ENCODE peak calls at places on chromosomes 6 and 20, in five cellular contexts. O is left ventricle myocardium inferior, Z is GM23248, Y is HCT116, T is ovary. H is an unnamed sample.

GRCh38 chr6:34439442-34439841 is 13.6 kb upstream of the RPS10 start:
- DNase-seq in T (no peak), Y (no peak), O (no peak), Z (no peak), H (no peak)

GRCh38 chr20:57592263-57593092 is 27.7 kb downstream of the ZBP1 start:
- DNase-seq in O (no peak), Z (no peak), Y (no peak), T (no peak), H (no peak)

GRCh38 chr6:149929422-149929821 is 6.5 kb upstream of the RAET1G start:
- DNase-seq in Y (no peak), O (no peak), T (no peak), Z (peak; percentile 39), H (no peak)

GRCh38 chr6:32819729-32820128 is 2.9 kb upstream of the HLA-DOB start:
- DNase-seq in Y (peak; percentile 16), Z (peak; percentile 88), T (no peak), O (no peak), H (peak; percentile 93)

GRCh38 chr6:27059621-27060425 is 187.7 kb upstream of the PRSS16 start:
- DNase-seq in Y (no peak), Z (no peak), T (no peak), O (no peak), H (no peak)

GRCh38 chr6:6686748-6687601 is 98.5 kb downstream of the LY86 start:
- DNase-seq in Z (peak; percentile 42), T (peak; percentile 86), Y (peak; percentile 93), O (peak; percentile 94), H (peak; percentile 78)

GRCh38 chr6:32191696-32192607 is 491 bp downstream of the GPSM3 start:
- DNase-seq in Z (no peak), Y (no peak), O (no peak), T (peak; percentile 47), H (no peak)

GRCh38 chr6:43120938-43121913 is 45.1 kb downstream of the PTK7 start:
- DNase-seq in Z (peak; percentile 99), Y (peak; percentile 44), T (peak; percentile 92), O (peak; percentile 56), H (peak; percentile 98)

GRCh38 chr20:3901028-3901746 is 12.0 kb downstream of the PANK2 start:
- DNase-seq in T (no peak), Y (no peak), Z (peak; percentile 45), O (no peak), H (no peak)

DNA sequence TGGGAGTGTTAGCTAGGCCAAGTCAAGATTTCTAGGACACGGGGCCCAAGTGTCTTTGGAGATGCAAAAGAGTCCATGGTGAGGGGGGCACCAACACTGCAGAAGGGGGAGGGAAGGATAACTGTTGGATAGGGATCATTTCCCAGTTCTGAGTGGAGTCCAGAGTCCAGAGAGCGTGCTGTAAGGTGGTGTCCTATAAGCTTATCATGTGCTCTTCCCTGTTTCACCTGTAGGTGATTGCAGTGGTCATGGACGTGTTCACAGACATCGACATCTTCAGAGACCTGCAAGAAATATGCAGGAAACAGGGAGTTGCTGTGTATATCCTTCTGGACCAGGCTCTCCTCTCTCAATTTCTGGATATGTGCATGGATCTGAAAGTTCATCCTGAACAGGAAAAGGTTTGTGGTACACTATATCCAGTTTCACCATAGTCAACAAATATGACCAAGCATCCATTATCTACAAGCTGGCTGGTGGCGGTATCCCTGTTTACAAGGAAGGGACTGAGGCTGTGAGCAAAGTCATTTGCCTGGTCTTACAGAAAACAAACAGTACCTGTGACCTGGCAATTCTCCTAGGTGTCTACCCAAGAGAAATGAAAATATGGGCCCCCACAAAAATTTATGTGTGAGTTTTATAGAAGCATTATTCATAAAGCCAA is 15.6 kb downstream of the FAM83D start:
- DNase-seq in O (no peak), T (no peak), Y (no peak), Z (no peak), H (no peak)
- H3K36me3 ChIP-seq in O (no peaks in the 10 kb centered on the region), T (no peaks in the 10 kb centered on the region), Y (peaks cover 38% of the 10 kb centered on the region), Z (no peaks in the 10 kb centered on the region), H (no peaks in the 10 kb centered on the region)

GRCh38 chr20:25081065-25081729 is 744 bp downstream of the VSX1 start:
- DNase-seq in Y (no peak), Z (peak; percentile 30), T (no peak), O (no peak), H (no peak)

GRCh38 chr20:25083773-25084615 is 2.1 kb upstream of the VSX1 start:
- DNase-seq in Z (no peak), T (no peak), O (no peak), Y (no peak), H (no peak)

GRCh38 chr20:25081730-25082497 is at the start of gene VSX1:
- DNase-seq in Y (no peak), T (no peak), Z (no peak), O (no peak), H (no peak)

GRCh38 chr20:25083141-25083772 is 1.3 kb upstream of the VSX1 start:
- DNase-seq in T (no peak), O (no peak), Y (no peak), Z (no peak), H (no peak)

DNA sequence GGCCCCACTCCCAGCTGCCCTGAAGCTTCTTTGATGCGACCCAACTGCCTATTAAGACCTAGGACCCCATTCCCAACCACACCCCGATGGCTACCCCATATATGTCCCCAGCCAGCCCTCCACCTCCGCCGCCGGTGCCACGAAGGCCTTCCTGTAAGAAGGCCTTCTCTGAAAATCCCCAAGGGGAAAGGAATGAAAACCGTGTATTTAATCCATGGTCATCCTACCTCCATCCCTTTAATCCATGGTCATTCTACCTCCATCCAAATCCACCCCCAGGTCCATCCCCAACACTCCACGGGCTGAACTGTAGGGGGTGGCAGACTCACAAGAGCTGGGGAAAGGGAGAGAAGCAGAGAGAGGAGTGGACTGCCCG is 545 bp upstream of the VSX1 start:
- DNase-seq in T (no peak), Z (no peak), O (no peak), Y (no peak), H (no peak)
- H3K27me3 ChIP-seq in T (no peaks in the 10 kb centered on the region), Z (peaks cover 88% of the 10 kb centered on the region), O (peaks cover 100% of the 10 kb centered on the region), Y (peaks cover 17% of the 10 kb centered on the region), H (peaks cover 81% of the 10 kb centered on the region)

GRCh38 chr6:156820089-156820798 is 43.1 kb downstream of the ARID1B start:
- DNase-seq in T (no peak), Z (no peak), O (no peak), Y (no peak), H (no peak)

GRCh38 chr6:156814036-156814581 is 36.9 kb downstream of the ARID1B start:
- DNase-seq in T (no peak), O (no peak), Z (no peak), Y (no peak), H (no peak)

GRCh38 chr6:156821707-156822106 is 44.5 kb downstream of the ARID1B start:
- DNase-seq in O (no peak), Y (no peak), Z (no peak), T (no peak), H (no peak)

GRCh38 chr6:156816505-156816904 is 39.3 kb downstream of the ARID1B start:
- DNase-seq in T (no peak), Z (no peak), Y (no peak), O (no peak), H (no peak)
- H3K4me3 ChIP-seq in T (no peak overlapping the region), Z (no peak overlapping the region), Y (no peak overlapping the region), O (no peak overlapping the region), H (no peak overlapping the region)

DNA sequence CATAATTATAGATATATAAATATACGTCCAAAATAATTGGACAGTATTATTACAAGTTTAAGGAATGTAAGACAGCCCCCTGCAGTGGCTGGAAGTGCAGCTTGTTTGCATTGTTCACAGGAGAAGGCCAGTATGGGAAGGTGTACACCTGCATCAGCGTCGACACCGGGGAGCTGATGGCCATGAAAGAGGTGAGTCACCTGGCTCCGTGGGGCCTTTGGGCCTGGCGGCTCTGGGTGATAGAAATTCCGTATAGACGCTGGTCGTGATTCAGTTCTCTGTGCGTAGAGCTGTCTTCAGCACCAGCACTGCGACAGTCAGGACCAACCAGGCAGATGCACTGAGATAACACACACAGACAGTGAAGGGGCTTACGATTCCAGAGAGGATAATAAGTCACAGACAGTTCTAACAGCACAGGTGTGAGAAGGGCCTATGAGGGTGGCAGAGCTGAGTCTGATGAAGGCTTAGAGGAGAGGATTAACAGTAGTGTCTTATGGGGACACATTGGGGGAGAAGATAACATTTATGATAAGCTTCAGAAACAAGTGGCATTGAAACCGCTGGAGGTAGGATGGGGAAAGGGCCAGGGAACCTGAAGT is 116.3 kb downstream of the MAP3K4 start:
- DNase-seq in Y (no peak), Z (no peak), T (no peak), O (no peak), H (no peak)
- H3K36me3 ChIP-seq in Y (peaks cover 36% of the 10 kb centered on the region), Z (peaks cover 59% of the 10 kb centered on the region), T (no peaks in the 10 kb centered on the region), O (peaks cover 98% of the 10 kb centered on the region), H (peaks cover 3% of the 10 kb centered on the region)

GRCh38 chr20:36099106-36099505 is 55.4 kb upstream of the EPB41L1 start:
- DNase-seq in Y (no peak), Z (no peak), T (no peak), O (no peak), H (no peak)
- H3K27me3 ChIP-seq in Y (no peaks in the 10 kb centered on the region), Z (no peaks in the 10 kb centered on the region), T (no peaks in the 10 kb centered on the region), O (no peaks in the 10 kb centered on the region), H (no peaks in the 10 kb centered on the region)

DNA sequence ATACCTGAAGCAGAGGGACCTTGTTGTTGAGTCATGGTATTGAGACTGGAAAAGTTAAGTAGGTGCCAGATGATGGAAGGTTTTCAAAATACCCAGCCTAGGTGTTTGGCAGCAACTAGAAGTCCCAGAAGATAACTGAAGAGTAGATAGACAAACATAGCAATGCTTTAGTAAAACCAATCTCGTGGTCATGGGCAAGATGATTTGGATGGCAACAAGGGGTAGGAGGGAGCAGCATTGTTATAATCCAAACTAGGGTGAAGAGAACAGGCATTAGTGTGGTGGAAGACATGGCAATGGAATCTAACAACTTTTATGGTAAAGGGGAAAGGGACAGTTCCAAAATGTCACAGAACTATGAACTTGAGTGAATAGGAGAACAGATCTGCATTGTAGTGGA is 2.3 kb downstream of the FILIP1 start:
- DNase-seq in O (no peak), Y (no peak), T (no peak), Z (no peak), H (no peak)
- H3K4me3 ChIP-seq in O (peak overlapping the region; percentile 71), Y (no peak overlapping the region), T (peak overlapping the region; percentile 12), Z (no peak overlapping the region), H (no peak overlapping the region)

GRCh38 chr6:37369321-37370196 is 15.8 kb downstream of the RNF8 start:
- DNase-seq in Y (no peak), Z (peak; percentile 35), T (no peak), O (no peak), H (no peak)

GRCh38 chr6:37368961-37369320 is 15.2 kb downstream of the RNF8 start:
- DNase-seq in Y (no peak), Z (no peak), O (no peak), T (no peak), H (no peak)

GRCh38 chr6:37365791-37366190 is 12.0 kb downstream of the RNF8 start:
- DNase-seq in O (no peak), Z (peak; percentile 34), T (no peak), Y (no peak), H (no peak)

GRCh38 chr6:37366910-37367309 is 13.1 kb downstream of the RNF8 start:
- DNase-seq in Y (no peak), T (no peak), O (no peak), Z (peak; percentile 3), H (no peak)

GRCh38 chr6:37367557-37367956 is 13.8 kb downstream of the RNF8 start:
- DNase-seq in Y (no peak), O (no peak), Z (no peak), T (no peak), H (no peak)
- H3K36me3 ChIP-seq in Y (peaks cover 32% of the 10 kb centered on the region), O (peaks cover 21% of the 10 kb centered on the region), Z (peaks cover 4% of the 10 kb centered on the region), T (no peaks in the 10 kb centered on the region), H (no peaks in the 10 kb centered on the region)